ENCODE peak calls at places on chromosomes 11 and 22, in four cellular contexts. V is HEK293T; T is spleen; R is effector CD4-positive, alpha-beta T cell. Q is an unnamed sample.

GRCh38 chr22:45604239-45604711 is 67.4 kb upstream of the ATXN10 start:
- DNase-seq in R (no peak), T (no peak), V (no peak), Q (no peak)

GRCh38 chr11:71991494-71991893 is 7.2 kb upstream of the IL18BP start:
- DNase-seq in R (no peak), V (no peak), T (no peak), Q (no peak)

GRCh38 chr22:43391306-43391705 is 20.5 kb upstream of the MPPED1 start:
- DNase-seq in R (no peak), V (no peak), T (no peak), Q (no peak)

GRCh38 chr11:105621985-105622384 is 12.1 kb downstream of the GRIA4 start:
- DNase-seq in R (no peak), T (no peak), V (no peak), Q (no peak)

GRCh38 chr22:49687333-49687732 is 140.3 kb downstream of the BRD1 start:
- DNase-seq in T (peak), V (no peak), R (no peak), Q (no peak)

GRCh38 chr22:47122441-47123000 is 360.1 kb downstream of the TBC1D22A start:
- DNase-seq in V (no peak), R (no peak), T (peak), Q (no peak)

GRCh38 chr11:28461338-28461737 is 353.1 kb downstream of the METTL15 start:
- DNase-seq in V (no peak), R (no peak), T (no peak), Q (no peak)

GRCh38 chr11:2426826-2427521 is 17.3 kb downstream of the TRPM5 start:
- DNase-seq in T (no peak), R (no peak), V (no peak), Q (no peak)

GRCh38 chr11:119727523-119728081 is 1.4 kb downstream of the NECTIN1 start:
- DNase-seq in T (peak), R (peak), V (peak), Q (peak)

GRCh38 chr11:64357446-64357845 is 1.5 kb upstream of the RPS6KA4 start:
- DNase-seq in T (no peak), R (no peak), V (no peak), Q (no peak)

GRCh38 chr11:66845876-66846212 is 2.6 kb downstream of the RCE1 start:
- DNase-seq in V (no peak), R (no peak), T (peak), Q (no peak)

GRCh38 chr11:91163619-91164451 is 941.0 kb upstream of the CHORDC1 start:
- DNase-seq in T (no peak), R (no peak), V (no peak), Q (no peak)

GRCh38 chr11:66317322-66317765 is 500 bp upstream of the CD248 start:
- DNase-seq in V (no peak), T (peak), R (no peak), Q (no peak)

GRCh38 chr11:72561856-72562255 is 112.4 kb downstream of the PDE2A start:
- DNase-seq in R (no peak), T (no peak), V (no peak), Q (no peak)

GRCh38 chr11:87173185-87174039 is 135.7 kb downstream of the TMEM135 start:
- DNase-seq in T (no peak), V (peak), R (no peak), Q (no peak)

GRCh38 chr11:72354356-72355115 is 79.8 kb downstream of the CLPB start:
- DNase-seq in V (no peak), T (no peak), R (no peak), Q (no peak)

GRCh38 chr11:77174559-77174958 is 46.5 kb downstream of the MYO7A start:
- DNase-seq in T (no peak), V (no peak), R (no peak), Q (no peak)

GRCh38 chr11:8871283-8871775 is 39.7 kb upstream of the AKIP1 start:
- DNase-seq in V (peak), R (no peak), T (no peak), Q (no peak)

GRCh38 chr11:70082829-70083228 is 4.7 kb downstream of the ANO1 start:
- DNase-seq in T (no peak), R (no peak), V (no peak), Q (peak)

GRCh38 chr11:79487412-79487811 is 46.6 kb upstream of the TENM4 start:
- DNase-seq in R (no peak), V (no peak), T (no peak), Q (no peak)

GRCh38 chr11:119999220-119999619 is 138.7 kb downstream of the TRIM29 start:
- DNase-seq in T (no peak), R (no peak), V (no peak), Q (no peak)

GRCh38 chr11:72781313-72782080 is 12.3 kb downstream of the STARD10 start:
- DNase-seq in T (peak), R (peak), V (peak), Q (peak)

GRCh38 chr11:107691003-107691402 is 20.9 kb downstream of the SLN start:
- DNase-seq in R (no peak), V (no peak), T (no peak), Q (no peak)

GRCh38 chr11:92500463-92500862 is 275.8 kb downstream of the FAT3 start:
- DNase-seq in V (no peak), T (no peak), R (no peak), Q (no peak)

GRCh38 chr11:118908931-118909618 is 16.7 kb downstream of the BCL9L start:
- DNase-seq in V (peak), T (peak), R (no peak), Q (no peak)

GRCh38 chr11:64239662-64240466 is 1.0 kb upstream of the FKBP2 start:
- DNase-seq in T (no peak), V (no peak), R (no peak), Q (no peak)

GRCh38 chr11:59463176-59463575 is 6.4 kb downstream of the OR4D6 start:
- DNase-seq in T (no peak), R (no peak), V (no peak), Q (no peak)

GRCh38 chr22:39471421-39472141 is 14.8 kb downstream of the MGAT3 start:
- DNase-seq in T (no peak), R (no peak), V (no peak), Q (peak)

GRCh38 chr22:40723396-40723933 is 44.2 kb downstream of the MCHR1 start:
- DNase-seq in R (no peak), T (no peak), V (no peak), Q (no peak)

GRCh38 chr11:62516736-62517371 is 29.8 kb downstream of the AHNAK start:
- DNase-seq in T (no peak), R (no peak), V (no peak), Q (no peak)

GRCh38 chr11:121687961-121688566 is 235.3 kb upstream of the SORL1-AS1 start:
- DNase-seq in T (no peak), V (peak), R (no peak), Q (no peak)

GRCh38 chr11:44484211-44484610 is 81.3 kb upstream of the CD82 start:
- DNase-seq in T (no peak), V (peak), R (no peak), Q (peak)

GRCh38 chr11:68974421-68975194 is 6.2 kb downstream of the MRGPRD start:
- DNase-seq in T (peak), V (peak), R (no peak), Q (peak)

GRCh38 chr11:113189909-113190667 is 124.3 kb upstream of the TTC12 start:
- DNase-seq in R (no peak), T (no peak), V (no peak), Q (peak)

GRCh38 chr22:38246692-38247091 is 26.1 kb downstream of the TMEM184B start:
- DNase-seq in T (no peak), R (no peak), V (no peak), Q (no peak)

GRCh38 chr11:107576497-107577086 is 11.1 kb upstream of the ALKBH8 start:
- DNase-seq in T (no peak), V (peak), R (peak), Q (peak)

GRCh38 chr11:70568504-70569172 is 170.3 kb downstream of the CTTN start:
- DNase-seq in T (peak), R (no peak), V (no peak), Q (peak)